ENCODE peak calls at places on chromosomes 16 and 17, in four cellular contexts. N is midbrain, S is GM13976, U is HTR-8/SVneo. Z is an unnamed sample.

GRCh38 chr17:50177983-50178834 is 12.4 kb downstream of the SGCA start:
- DNase-seq in S (peak; percentile 80), U (peak; percentile 94), N (peak; percentile 43), Z (peak; percentile 98)

GRCh38 chr17:8668181-8668740 is 37.7 kb upstream of the MYH10 start:
- DNase-seq in U (no peak), N (no peak), S (no peak), Z (no peak)

GRCh38 chr17:49266233-49266632 is 35.6 kb upstream of the PHOSPHO1 start:
- DNase-seq in S (no peak), U (no peak), N (no peak), Z (no peak)

GRCh38 chr16:51120289-51121008 is 30.6 kb downstream of the SALL1 start:
- DNase-seq in N (no peak), U (no peak), S (no peak), Z (no peak)

GRCh38 chr16:71205482-71206131 is 24.9 kb downstream of the HYDIN start:
- DNase-seq in N (peak; percentile 18), U (no peak), S (no peak), Z (no peak)

GRCh38 chr17:80210348-80211108 is 9.6 kb downstream of the SGSH start:
- DNase-seq in U (no peak), N (no peak), S (no peak), Z (no peak)

GRCh38 chr17:66523378-66524174 is 221.2 kb downstream of the PRKCA start:
- DNase-seq in U (no peak), N (peak; percentile 69), S (no peak), Z (no peak)

GRCh38 chr17:80859004-80859941 is 132.4 kb upstream of the CHMP6 start:
- DNase-seq in N (peak; percentile 56), S (no peak), U (no peak), Z (peak; percentile 29)

GRCh38 chr16:46762583-46762982 is 14.4 kb upstream of the MYLK3 start:
- DNase-seq in S (no peak), U (no peak), N (no peak), Z (no peak)

GRCh38 chr17:62648954-62649294 is 21.5 kb downstream of the MRC2 start:
- DNase-seq in S (no peak), N (no peak), U (no peak), Z (no peak)

GRCh38 chr17:44601574-44602372 is 44.5 kb downstream of the FZD2 start:
- DNase-seq in S (no peak), U (no peak), N (no peak), Z (no peak)

GRCh38 chr17:29241015-29241963 is 5.4 kb upstream of the CRYBA1 start:
- DNase-seq in U (peak; percentile 93), N (peak; percentile 57), S (no peak), Z (peak; percentile 99)

GRCh38 chr17:49071106-49071505 is 61.5 kb upstream of the B4GALNT2 start:
- DNase-seq in S (no peak), N (no peak), U (no peak), Z (no peak)

GRCh38 chr16:85690469-85691064 is 1.8 kb upstream of the GINS2 start:
- DNase-seq in S (no peak), N (no peak), U (no peak), Z (no peak)

GRCh38 chr17:7241783-7242716 is at the start of gene GABARAP:
- DNase-seq in U (no peak), S (peak; percentile 81), N (peak; percentile 96), Z (peak; percentile 84)

GRCh38 chr17:47290870-47291241 is 32.9 kb upstream of the EFCAB13 start:
- DNase-seq in U (no peak), S (no peak), N (no peak), Z (no peak)

GRCh38 chr16:21713549-21714368 is 50.0 kb downstream of the OTOA start:
- DNase-seq in S (no peak), U (no peak), N (no peak), Z (no peak)

GRCh38 chr16:85955566-85955965 is 56.6 kb downstream of the IRF8 start:
- DNase-seq in N (no peak), U (no peak), S (peak; percentile 79), Z (no peak)

GRCh38 chr17:80709090-80709695 is 164.6 kb downstream of the RPTOR start:
- DNase-seq in N (no peak), U (no peak), S (no peak), Z (no peak)

GRCh38 chr16:67666032-67666537 is 465 bp downstream of the ENKD1 start:
- DNase-seq in S (no peak), N (no peak), U (peak; percentile 41), Z (no peak)

GRCh38 chr16:85767569-85767968 is 16.7 kb upstream of the C16orf74 start:
- DNase-seq in N (no peak), S (no peak), U (peak; percentile 95), Z (peak; percentile 54)

GRCh38 chr16:47732806-47733150 is 271.6 kb downstream of the PHKB start:
- DNase-seq in N (no peak), U (peak; percentile 48), S (no peak), Z (peak; percentile 59)

GRCh38 chr17:19364699-19365498 is 2.4 kb upstream of the B9D1 start:
- DNase-seq in N (no peak), U (no peak), S (no peak), Z (peak; percentile 32)

GRCh38 chr16:86479419-86479818 is 30.9 kb upstream of the FOXF1 start:
- DNase-seq in N (no peak), S (no peak), U (no peak), Z (no peak)

GRCh38 chr17:13398853-13399252 is 202.9 kb downstream of the HS3ST3A1 start:
- DNase-seq in U (no peak), S (no peak), N (no peak), Z (no peak)

GRCh38 chr16:86834451-86835035 is 256.2 kb downstream of the FOXL1 start:
- DNase-seq in N (no peak), S (no peak), U (peak; percentile 48), Z (peak; percentile 40)

GRCh38 chr16:1125471-1125870 is 27.4 kb upstream of the CACNA1H start:
- DNase-seq in U (no peak), N (no peak), S (no peak), Z (no peak)